ENCODE peak calls at places on chromosomes 12 and 14, in six cellular contexts. One of them, this sample, is unnamed.

GRCh38 chr12:124796303-124796957 is 67.2 kb downstream of the SCARB1 start:
- DNase-seq in neural progenitor cell: no peak
- DNase-seq in IMR-90: no peak
- DNase-seq in stomach: no peak
- DNase-seq in esophagus squamous epithelium: no peak
- DNase-seq in uterus: no peak
- DNase-seq in this sample: no peak

GRCh38 chr12:87596134-87596533 is 433.1 kb downstream of the C12orf50 start:
- DNase-seq in neural progenitor cell: no peak
- DNase-seq in IMR-90: no peak
- DNase-seq in stomach: no peak
- DNase-seq in esophagus squamous epithelium: no peak
- DNase-seq in uterus: no peak
- DNase-seq in this sample: no peak

GRCh38 chr14:99862111-99862510 is 68.9 kb downstream of the EML1 start:
- DNase-seq in neural progenitor cell: no peak
- DNase-seq in IMR-90: peak; percentile 77
- DNase-seq in stomach: no peak
- DNase-seq in esophagus squamous epithelium: no peak
- DNase-seq in uterus: no peak
- DNase-seq in this sample: no peak

GRCh38 chr12:120261951-120262851 is 3.3 kb downstream of the PXN start:
- DNase-seq in neural progenitor cell: no peak
- DNase-seq in IMR-90: no peak
- DNase-seq in stomach: no peak
- DNase-seq in esophagus squamous epithelium: no peak
- DNase-seq in uterus: no peak
- DNase-seq in this sample: peak; percentile 96

GRCh38 chr12:93199831-93200236 is 177.9 kb upstream of the NUDT4 start:
- DNase-seq in neural progenitor cell: no peak
- DNase-seq in IMR-90: peak; percentile 56
- DNase-seq in stomach: no peak
- DNase-seq in esophagus squamous epithelium: no peak
- DNase-seq in uterus: no peak
- DNase-seq in this sample: no peak

GRCh38 chr12:177980-178714 is 35.8 kb downstream of the SLC6A12 start:
- DNase-seq in neural progenitor cell: no peak
- DNase-seq in IMR-90: no peak
- DNase-seq in stomach: no peak
- DNase-seq in esophagus squamous epithelium: no peak
- DNase-seq in uterus: no peak
- DNase-seq in this sample: no peak

GRCh38 chr12:102883204-102883799 is 33.7 kb downstream of the PAH start:
- DNase-seq in neural progenitor cell: peak; percentile 70
- DNase-seq in IMR-90: no peak
- DNase-seq in stomach: peak; percentile 60
- DNase-seq in esophagus squamous epithelium: no peak
- DNase-seq in uterus: no peak
- DNase-seq in this sample: no peak

GRCh38 chr12:108043750-108044149 is 85.3 kb upstream of the WSCD2 start:
- DNase-seq in neural progenitor cell: peak; percentile 40
- DNase-seq in IMR-90: no peak
- DNase-seq in stomach: no peak
- DNase-seq in esophagus squamous epithelium: no peak
- DNase-seq in uterus: no peak
- DNase-seq in this sample: no peak

GRCh38 chr12:43733687-43734086 is 24.9 kb downstream of the PUS7L start:
- DNase-seq in neural progenitor cell: no peak
- DNase-seq in IMR-90: no peak
- DNase-seq in stomach: no peak
- DNase-seq in esophagus squamous epithelium: no peak
- DNase-seq in uterus: no peak
- DNase-seq in this sample: no peak

GRCh38 chr12:30962047-30962446 is 35.5 kb downstream of the TSPAN11 start:
- DNase-seq in neural progenitor cell: no peak
- DNase-seq in IMR-90: no peak
- DNase-seq in stomach: no peak
- DNase-seq in esophagus squamous epithelium: no peak
- DNase-seq in uterus: no peak
- DNase-seq in this sample: no peak

GRCh38 chr12:2641209-2641608 is 153.6 kb upstream of the FKBP4 start:
- DNase-seq in neural progenitor cell: peak; percentile 56
- DNase-seq in IMR-90: peak; percentile 30
- DNase-seq in stomach: no peak
- DNase-seq in esophagus squamous epithelium: no peak
- DNase-seq in uterus: peak; percentile 51
- DNase-seq in this sample: no peak

GRCh38 chr12:6263931-6264330 is 46.6 kb upstream of the PLEKHG6 start:
- DNase-seq in neural progenitor cell: no peak
- DNase-seq in IMR-90: peak; percentile 52
- DNase-seq in stomach: no peak
- DNase-seq in esophagus squamous epithelium: no peak
- DNase-seq in uterus: no peak
- DNase-seq in this sample: no peak

GRCh38 chr14:104460920-104461651 is 118.5 kb upstream of the C14orf180 start:
- DNase-seq in neural progenitor cell: peak; percentile 73
- DNase-seq in IMR-90: no peak
- DNase-seq in stomach: no peak
- DNase-seq in esophagus squamous epithelium: no peak
- DNase-seq in uterus: no peak
- DNase-seq in this sample: no peak

GRCh38 chr14:22898302-22898894 is 15.4 kb downstream of the REM2 start:
- DNase-seq in neural progenitor cell: no peak
- DNase-seq in IMR-90: peak; percentile 88
- DNase-seq in stomach: no peak
- DNase-seq in esophagus squamous epithelium: no peak
- DNase-seq in uterus: peak; percentile 46
- DNase-seq in this sample: no peak

GRCh38 chr12:116432321-116432750 is 126.8 kb upstream of the MAP1LC3B2 start:
- DNase-seq in neural progenitor cell: no peak
- DNase-seq in IMR-90: peak; percentile 50
- DNase-seq in stomach: no peak
- DNase-seq in esophagus squamous epithelium: no peak
- DNase-seq in uterus: peak; percentile 43
- DNase-seq in this sample: no peak

GRCh38 chr12:5017638-5018348 is 25.9 kb upstream of the KCNA5 start:
- DNase-seq in neural progenitor cell: no peak
- DNase-seq in IMR-90: no peak
- DNase-seq in stomach: no peak
- DNase-seq in esophagus squamous epithelium: no peak
- DNase-seq in uterus: no peak
- DNase-seq in this sample: no peak

GRCh38 chr12:23596568-23596967 is 352.9 kb downstream of the SOX5 start:
- DNase-seq in neural progenitor cell: no peak
- DNase-seq in IMR-90: no peak
- DNase-seq in stomach: no peak
- DNase-seq in esophagus squamous epithelium: no peak
- DNase-seq in uterus: no peak
- DNase-seq in this sample: no peak

GRCh38 chr12:50059440-50060119 is 2.2 kb downstream of the ASIC1 start:
- DNase-seq in neural progenitor cell: no peak
- DNase-seq in IMR-90: peak; percentile 39
- DNase-seq in stomach: no peak
- DNase-seq in esophagus squamous epithelium: no peak
- DNase-seq in uterus: no peak
- DNase-seq in this sample: no peak

GRCh38 chr12:100672075-100672592 is 98.7 kb downstream of the GAS2L3 start:
- DNase-seq in neural progenitor cell: peak; percentile 43
- DNase-seq in IMR-90: no peak
- DNase-seq in stomach: no peak
- DNase-seq in esophagus squamous epithelium: no peak
- DNase-seq in uterus: no peak
- DNase-seq in this sample: no peak

GRCh38 chr12:111211910-111212757 is 156.8 kb downstream of the PHETA1 start:
- DNase-seq in neural progenitor cell: peak; percentile 81
- DNase-seq in IMR-90: no peak
- DNase-seq in stomach: no peak
- DNase-seq in esophagus squamous epithelium: no peak
- DNase-seq in uterus: no peak
- DNase-seq in this sample: no peak

GRCh38 chr14:45227566-45227965 is 25.4 kb downstream of the MIS18BP1 start:
- DNase-seq in neural progenitor cell: no peak
- DNase-seq in IMR-90: peak; percentile 55
- DNase-seq in stomach: no peak
- DNase-seq in esophagus squamous epithelium: no peak
- DNase-seq in uterus: no peak
- DNase-seq in this sample: no peak

GRCh38 chr14:32375663-32376062 is 46.6 kb downstream of the AKAP6 start:
- DNase-seq in neural progenitor cell: no peak
- DNase-seq in IMR-90: no peak
- DNase-seq in stomach: no peak
- DNase-seq in esophagus squamous epithelium: no peak
- DNase-seq in uterus: no peak
- DNase-seq in this sample: no peak

GRCh38 chr12:52942056-52942913 is 6.6 kb upstream of the KRT18 start:
- DNase-seq in neural progenitor cell: no peak
- DNase-seq in IMR-90: peak; percentile 45
- DNase-seq in stomach: peak; percentile 77
- DNase-seq in esophagus squamous epithelium: no peak
- DNase-seq in uterus: no peak
- DNase-seq in this sample: no peak

GRCh38 chr12:89525002-89525823 is 617 bp upstream of the GALNT4 start:
- DNase-seq in neural progenitor cell: peak; percentile 73
- DNase-seq in IMR-90: peak; percentile 21
- DNase-seq in stomach: peak; percentile 52
- DNase-seq in esophagus squamous epithelium: no peak
- DNase-seq in uterus: peak; percentile 18
- DNase-seq in this sample: no peak

GRCh38 chr12:49208146-49208545 is 19.3 kb upstream of the TUBA1A start:
- DNase-seq in neural progenitor cell: no peak
- DNase-seq in IMR-90: no peak
- DNase-seq in stomach: no peak
- DNase-seq in esophagus squamous epithelium: no peak
- DNase-seq in uterus: no peak
- DNase-seq in this sample: no peak

GRCh38 chr12:119964123-119964522 is 24.9 kb upstream of the BICDL1 start:
- DNase-seq in neural progenitor cell: no peak
- DNase-seq in IMR-90: no peak
- DNase-seq in stomach: no peak
- DNase-seq in esophagus squamous epithelium: no peak
- DNase-seq in uterus: no peak
- DNase-seq in this sample: no peak

GRCh38 chr12:70962226-70962794 is 41.8 kb upstream of the PTPRR start:
- DNase-seq in neural progenitor cell: no peak
- DNase-seq in IMR-90: no peak
- DNase-seq in stomach: no peak
- DNase-seq in esophagus squamous epithelium: no peak
- DNase-seq in uterus: no peak
- DNase-seq in this sample: no peak

GRCh38 chr12:41972196-41972994 is 172.3 kb downstream of the GXYLT1 start:
- DNase-seq in neural progenitor cell: no peak
- DNase-seq in IMR-90: no peak
- DNase-seq in stomach: no peak
- DNase-seq in esophagus squamous epithelium: no peak
- DNase-seq in uterus: no peak
- DNase-seq in this sample: no peak
- H3K4me3 ChIP-seq in neural progenitor cell: no peak overlapping the region
- H3K4me3 ChIP-seq in IMR-90: no peak overlapping the region
- H3K4me3 ChIP-seq in stomach: no peak overlapping the region
- H3K4me3 ChIP-seq in esophagus squamous epithelium: no peak overlapping the region
- H3K4me3 ChIP-seq in uterus: no peak overlapping the region
- H3K4me3 ChIP-seq in this sample: no peak overlapping the region

GRCh38 chr14:52312872-52313492 is 1.1 kb upstream of the PTGER2 start:
- DNase-seq in neural progenitor cell: no peak
- DNase-seq in IMR-90: peak; percentile 58
- DNase-seq in stomach: no peak
- DNase-seq in esophagus squamous epithelium: no peak
- DNase-seq in uterus: peak; percentile 47
- DNase-seq in this sample: no peak
- H3K27ac ChIP-seq in neural progenitor cell: no peak overlapping the region
- H3K27ac ChIP-seq in IMR-90: peak overlapping the region; percentile 86
- H3K27ac ChIP-seq in stomach: peak overlapping the region; percentile 80
- H3K27ac ChIP-seq in esophagus squamous epithelium: peak overlapping the region; percentile 60
- H3K27ac ChIP-seq in uterus: peak overlapping the region; percentile 68
- H3K27ac ChIP-seq in this sample: no peak overlapping the region

GRCh38 chr14:95268350-95268749 is 51.4 kb downstream of the CLMN start:
- DNase-seq in neural progenitor cell: no peak
- DNase-seq in IMR-90: no peak
- DNase-seq in stomach: no peak
- DNase-seq in esophagus squamous epithelium: no peak
- DNase-seq in uterus: no peak
- DNase-seq in this sample: no peak

GRCh38 chr14:95269493-95269892 is 50.2 kb downstream of the CLMN start:
- DNase-seq in neural progenitor cell: no peak
- DNase-seq in IMR-90: no peak
- DNase-seq in stomach: no peak
- DNase-seq in esophagus squamous epithelium: no peak
- DNase-seq in uterus: no peak
- DNase-seq in this sample: no peak

GRCh38 chr14:95267306-95267705 is 52.4 kb downstream of the CLMN start:
- DNase-seq in neural progenitor cell: no peak
- DNase-seq in IMR-90: no peak
- DNase-seq in stomach: no peak
- DNase-seq in esophagus squamous epithelium: no peak
- DNase-seq in uterus: no peak
- DNase-seq in this sample: no peak

GRCh38 chr14:95272057-95272456 is 47.7 kb downstream of the CLMN start:
- DNase-seq in neural progenitor cell: no peak
- DNase-seq in IMR-90: no peak
- DNase-seq in stomach: no peak
- DNase-seq in esophagus squamous epithelium: no peak
- DNase-seq in uterus: no peak
- DNase-seq in this sample: no peak

GRCh38 chr14:95270203-95270602 is 49.5 kb downstream of the CLMN start:
- DNase-seq in neural progenitor cell: no peak
- DNase-seq in IMR-90: no peak
- DNase-seq in stomach: no peak
- DNase-seq in esophagus squamous epithelium: no peak
- DNase-seq in uterus: no peak
- DNase-seq in this sample: no peak
- H3K4me3 ChIP-seq in neural progenitor cell: no peak overlapping the region
- H3K4me3 ChIP-seq in IMR-90: no peak overlapping the region
- H3K4me3 ChIP-seq in stomach: no peak overlapping the region
- H3K4me3 ChIP-seq in esophagus squamous epithelium: no peak overlapping the region
- H3K4me3 ChIP-seq in uterus: no peak overlapping the region
- H3K4me3 ChIP-seq in this sample: no peak overlapping the region

DNA sequence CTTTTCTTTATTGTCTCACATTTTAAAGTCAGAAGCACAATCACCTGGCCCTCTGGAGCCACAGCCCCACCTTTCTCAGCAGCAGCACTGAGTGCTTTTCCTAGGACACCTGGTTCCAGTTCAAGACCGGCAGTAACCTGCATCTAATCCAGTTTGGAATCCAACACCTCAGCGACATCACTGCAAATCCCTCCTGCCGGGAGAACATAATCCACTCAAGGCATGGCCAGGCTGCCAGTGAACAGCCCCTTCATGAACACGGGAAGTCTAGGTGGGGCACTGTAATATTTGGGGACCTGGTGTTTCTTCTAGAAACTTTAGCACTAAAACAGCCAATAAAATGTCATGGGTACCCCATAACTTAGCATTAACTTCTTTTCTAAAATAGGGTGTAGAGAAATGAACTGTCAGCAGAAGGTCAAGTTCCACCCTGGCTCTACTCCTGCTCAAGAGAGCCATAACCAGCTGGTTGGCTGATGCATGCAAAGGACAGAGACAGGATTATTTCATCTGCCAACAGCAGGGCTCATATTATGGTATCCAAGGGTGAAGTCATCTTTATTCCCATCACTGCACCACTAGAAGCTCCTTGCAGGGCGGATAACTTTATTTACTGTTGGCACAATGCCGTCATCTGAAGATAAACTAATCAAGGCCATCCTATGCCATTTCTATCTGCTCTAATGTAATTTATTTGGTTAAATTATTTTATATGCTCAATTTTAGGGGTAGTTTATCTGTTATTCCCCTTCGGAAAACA is 76.7 kb downstream of the TTC7B start:
- DNase-seq in neural progenitor cell: no peak
- DNase-seq in IMR-90: peak; percentile 34
- DNase-seq in stomach: no peak
- DNase-seq in esophagus squamous epithelium: no peak
- DNase-seq in uterus: no peak
- DNase-seq in this sample: no peak
- H3K27ac ChIP-seq in neural progenitor cell: no peak overlapping the region
- H3K27ac ChIP-seq in IMR-90: no peak overlapping the region
- H3K27ac ChIP-seq in stomach: no peak overlapping the region
- H3K27ac ChIP-seq in esophagus squamous epithelium: no peak overlapping the region
- H3K27ac ChIP-seq in uterus: no peak overlapping the region
- H3K27ac ChIP-seq in this sample: no peak overlapping the region

This sample was measured in keratinocyte.